ENCODE peak calls at places on chromosomes 3 and 15, in four cellular contexts. One of them, this sample, is unnamed.

GRCh38 chr3:187919535-187919934 is 174.3 kb upstream of the BCL6 start:
- DNase-seq in GM12878: peak
- DNase-seq in H1: no peak
- DNase-seq in HepG2: no peak
- DNase-seq in this sample: no peak

GRCh38 chr3:194300392-194300758 is 50.8 kb downstream of the CPN2 start:
- DNase-seq in GM12878: no peak
- DNase-seq in H1: peak
- DNase-seq in HepG2: peak
- DNase-seq in this sample: peak

GRCh38 chr3:97559398-97559797 is 205.2 kb upstream of the ARL6 start:
- DNase-seq in GM12878: no peak
- DNase-seq in H1: no peak
- DNase-seq in HepG2: no peak
- DNase-seq in this sample: no peak

GRCh38 chr3:141115752-141116541 is 64.8 kb downstream of the SPSB4 start:
- DNase-seq in GM12878: no peak
- DNase-seq in H1: no peak
- DNase-seq in HepG2: no peak
- DNase-seq in this sample: no peak

GRCh38 chr15:74179101-74179841 is 5.8 kb downstream of the ISLR start:
- DNase-seq in GM12878: no peak
- DNase-seq in H1: no peak
- DNase-seq in HepG2: no peak
- DNase-seq in this sample: no peak

GRCh38 chr3:142940000-142940399 is 23.5 kb downstream of the PAQR9 start:
- DNase-seq in GM12878: no peak
- DNase-seq in H1: no peak
- DNase-seq in HepG2: peak
- DNase-seq in this sample: no peak

GRCh38 chr3:58102976-58103447 is 94.8 kb downstream of the FLNB start:
- DNase-seq in GM12878: no peak
- DNase-seq in H1: no peak
- DNase-seq in HepG2: peak
- DNase-seq in this sample: no peak

GRCh38 chr3:188975612-188976314 is 196.0 kb upstream of the TPRG1 start:
- DNase-seq in GM12878: no peak
- DNase-seq in H1: no peak
- DNase-seq in HepG2: no peak
- DNase-seq in this sample: no peak

GRCh38 chr15:93467327-93467726 is 378.3 kb upstream of the RGMA start:
- DNase-seq in GM12878: no peak
- DNase-seq in H1: no peak
- DNase-seq in HepG2: no peak
- DNase-seq in this sample: no peak

GRCh38 chr15:41079717-41080116 is 36.4 kb downstream of the INO80 start:
- DNase-seq in GM12878: no peak
- DNase-seq in H1: no peak
- DNase-seq in HepG2: no peak
- DNase-seq in this sample: no peak

GRCh38 chr3:31613654-31614053 is 80.9 kb downstream of the STT3B start:
- DNase-seq in GM12878: no peak
- DNase-seq in H1: no peak
- DNase-seq in HepG2: no peak
- DNase-seq in this sample: no peak

GRCh38 chr15:52680041-52680391 is 828 bp upstream of the ATOSA start:
- DNase-seq in GM12878: no peak
- DNase-seq in H1: no peak
- DNase-seq in HepG2: no peak
- DNase-seq in this sample: no peak

GRCh38 chr15:84937144-84937543 is 44.5 kb upstream of the PDE8A start:
- DNase-seq in GM12878: no peak
- DNase-seq in H1: no peak
- DNase-seq in HepG2: no peak
- DNase-seq in this sample: no peak

GRCh38 chr3:50164984-50165383 is 9.9 kb downstream of the SEMA3F start:
- DNase-seq in GM12878: no peak
- DNase-seq in H1: no peak
- DNase-seq in HepG2: no peak
- DNase-seq in this sample: no peak

GRCh38 chr15:39270976-39271375 is 309.9 kb upstream of the THBS1 start:
- DNase-seq in GM12878: no peak
- DNase-seq in H1: no peak
- DNase-seq in HepG2: no peak
- DNase-seq in this sample: no peak

GRCh38 chr15:93862791-93863190 is 368.6 kb upstream of the MCTP2 start:
- DNase-seq in GM12878: no peak
- DNase-seq in H1: no peak
- DNase-seq in HepG2: no peak
- DNase-seq in this sample: no peak

GRCh38 chr3:8622873-8623725 is 21.5 kb downstream of the SSUH2 start:
- DNase-seq in GM12878: no peak
- DNase-seq in H1: peak
- DNase-seq in HepG2: peak
- DNase-seq in this sample: peak

GRCh38 chr3:125351814-125352456 is 23.2 kb downstream of the ZNF148 start:
- DNase-seq in GM12878: no peak
- DNase-seq in H1: no peak
- DNase-seq in HepG2: no peak
- DNase-seq in this sample: no peak

GRCh38 chr3:105429034-105429762 is 62.5 kb downstream of the ALCAM start:
- DNase-seq in GM12878: no peak
- DNase-seq in H1: no peak
- DNase-seq in HepG2: peak
- DNase-seq in this sample: no peak

GRCh38 chr3:141303481-141304223 is 64.7 kb upstream of the ZBTB38 start:
- DNase-seq in GM12878: peak
- DNase-seq in H1: no peak
- DNase-seq in HepG2: peak
- DNase-seq in this sample: peak

GRCh38 chr3:57689367-57690053 is 3.4 kb downstream of the DENND6A start:
- DNase-seq in GM12878: no peak
- DNase-seq in H1: no peak
- DNase-seq in HepG2: no peak
- DNase-seq in this sample: peak

GRCh38 chr3:93843981-93844380 is 129.7 kb downstream of the PROS1 start:
- DNase-seq in GM12878: no peak
- DNase-seq in H1: no peak
- DNase-seq in HepG2: no peak
- DNase-seq in this sample: peak

GRCh38 chr3:147113293-147114045 is 292.9 kb downstream of the ZIC4 start:
- DNase-seq in GM12878: no peak
- DNase-seq in H1: no peak
- DNase-seq in HepG2: no peak
- DNase-seq in this sample: no peak

GRCh38 chr3:52554026-52554755 is 17.8 kb downstream of the UQCC5 start:
- DNase-seq in GM12878: no peak
- DNase-seq in H1: no peak
- DNase-seq in HepG2: no peak
- DNase-seq in this sample: no peak

GRCh38 chr15:50798684-50799083 is 33.2 kb upstream of the SPPL2A start:
- DNase-seq in GM12878: no peak
- DNase-seq in H1: no peak
- DNase-seq in HepG2: no peak
- DNase-seq in this sample: no peak

GRCh38 chr15:51312132-51312531 is 26.3 kb downstream of the CYP19A1 start:
- DNase-seq in GM12878: no peak
- DNase-seq in H1: no peak
- DNase-seq in HepG2: peak
- DNase-seq in this sample: no peak

GRCh38 chr15:41861736-41862356 is 23.2 kb downstream of the PLA2G4B start:
- DNase-seq in GM12878: no peak
- DNase-seq in H1: no peak
- DNase-seq in HepG2: no peak
- DNase-seq in this sample: no peak

GRCh38 chr3:106685751-106686150 is 691.5 kb upstream of the CCDC54 start:
- DNase-seq in GM12878: no peak
- DNase-seq in H1: no peak
- DNase-seq in HepG2: no peak
- DNase-seq in this sample: no peak

GRCh38 chr15:100291106-100291505 is 50.7 kb downstream of the ADAMTS17 start:
- DNase-seq in GM12878: no peak
- DNase-seq in H1: no peak
- DNase-seq in HepG2: no peak
- DNase-seq in this sample: peak

GRCh38 chr3:150407051-150407817 is 864 bp upstream of the TSC22D2 start:
- DNase-seq in GM12878: no peak
- DNase-seq in H1: no peak
- DNase-seq in HepG2: no peak
- DNase-seq in this sample: no peak

GRCh38 chr15:68417051-68417450 is 14.9 kb downstream of the ITGA11 start:
- DNase-seq in GM12878: no peak
- DNase-seq in H1: no peak
- DNase-seq in HepG2: no peak
- DNase-seq in this sample: no peak

GRCh38 chr15:99895956-99896311 is 162.7 kb upstream of the LYSMD4 start:
- DNase-seq in GM12878: no peak
- DNase-seq in H1: no peak
- DNase-seq in HepG2: no peak
- DNase-seq in this sample: no peak

GRCh38 chr3:194458122-194458521 is 28.7 kb downstream of the ATP13A3 start:
- DNase-seq in GM12878: no peak
- DNase-seq in H1: no peak
- DNase-seq in HepG2: no peak
- DNase-seq in this sample: no peak

GRCh38 chr15:51781506-51781905 is 30.1 kb downstream of the TMOD2 start:
- DNase-seq in GM12878: no peak
- DNase-seq in H1: no peak
- DNase-seq in HepG2: no peak
- DNase-seq in this sample: no peak

GRCh38 chr3:8968375-8968882 is 5.2 kb upstream of the RAD18 start:
- DNase-seq in GM12878: no peak
- DNase-seq in H1: no peak
- DNase-seq in HepG2: no peak
- DNase-seq in this sample: no peak

GRCh38 chr15:101807345-101807945 is 4.1 kb downstream of the OR4F6 start:
- DNase-seq in GM12878: no peak
- DNase-seq in H1: no peak
- DNase-seq in HepG2: no peak
- DNase-seq in this sample: no peak
- TF ChIP-seq SUZ12 in GM12878: no peak
- TF ChIP-seq SUZ12 in H1: no peak
- TF ChIP-seq SUZ12 in HepG2: no peak
- TF ChIP-seq SUZ12 in this sample: no peak

GRCh38 chr3:158683216-158683975 is 10.9 kb upstream of the LXN start:
- DNase-seq in GM12878: no peak
- DNase-seq in H1: no peak
- DNase-seq in HepG2: no peak
- DNase-seq in this sample: no peak
- H3K9ac ChIP-seq in GM12878: no peak
- H3K9ac ChIP-seq in H1: no peak
- H3K9ac ChIP-seq in HepG2: no peak
- H3K9ac ChIP-seq in this sample: no peak

GRCh38 chr3:22729212-22729611 is 473.9 kb upstream of the UBE2E2 start:
- DNase-seq in GM12878: no peak
- DNase-seq in H1: no peak
- DNase-seq in HepG2: no peak
- DNase-seq in this sample: no peak

GRCh38 chr3:22728406-22728805 is 474.7 kb upstream of the UBE2E2 start:
- DNase-seq in GM12878: no peak
- DNase-seq in H1: no peak
- DNase-seq in HepG2: no peak
- DNase-seq in this sample: no peak

GRCh38 chr3:22731901-22732300 is 471.2 kb upstream of the UBE2E2 start:
- DNase-seq in GM12878: no peak
- DNase-seq in H1: no peak
- DNase-seq in HepG2: no peak
- DNase-seq in this sample: no peak

GRCh38 chr3:22730701-22731100 is 472.4 kb upstream of the UBE2E2 start:
- DNase-seq in GM12878: no peak
- DNase-seq in H1: no peak
- DNase-seq in HepG2: no peak
- DNase-seq in this sample: no peak

DNA sequence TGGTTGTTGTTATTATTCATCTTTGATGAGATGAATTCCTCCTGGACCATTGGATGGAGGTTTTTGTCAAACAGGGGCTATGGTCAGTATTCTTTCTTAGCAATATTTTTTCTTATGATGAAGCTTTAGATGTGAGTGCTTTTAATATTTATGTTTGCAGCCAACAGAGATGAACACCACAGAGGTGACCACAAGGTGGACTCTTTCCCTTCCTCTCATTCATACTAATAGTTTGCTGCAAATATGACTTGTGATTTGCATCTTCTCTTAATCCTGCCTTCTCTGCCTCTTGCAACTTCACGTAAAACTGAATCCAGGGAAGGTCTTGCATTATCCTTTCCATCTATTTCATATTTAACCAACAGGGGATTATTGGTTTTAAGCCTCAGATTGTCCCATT is 473.1 kb upstream of the UBE2E2 start:
- DNase-seq in GM12878: no peak
- DNase-seq in H1: no peak
- DNase-seq in HepG2: no peak
- DNase-seq in this sample: no peak
- TF ChIP-seq ZNF274 in GM12878: no peak
- TF ChIP-seq ZNF274 in H1: no peak
- TF ChIP-seq ZNF274 in HepG2: no peak
- TF ChIP-seq ZNF274 in this sample: no peak

GRCh38 chr3:170355738-170356595 is 1.5 kb upstream of the SKIL start:
- DNase-seq in GM12878: peak
- DNase-seq in H1: no peak
- DNase-seq in HepG2: no peak
- DNase-seq in this sample: no peak

GRCh38 chr3:170357920-170358854 is 672 bp downstream of the SKIL start:
- DNase-seq in GM12878: no peak
- DNase-seq in H1: no peak
- DNase-seq in HepG2: peak
- DNase-seq in this sample: no peak

GRCh38 chr3:170359178-170359704 is 1.7 kb downstream of the SKIL start:
- DNase-seq in GM12878: no peak
- DNase-seq in H1: no peak
- DNase-seq in HepG2: no peak
- DNase-seq in this sample: no peak

GRCh38 chr3:170357176-170357919 is at the start of gene SKIL:
- DNase-seq in GM12878: peak
- DNase-seq in H1: no peak
- DNase-seq in HepG2: peak
- DNase-seq in this sample: peak

DNA sequence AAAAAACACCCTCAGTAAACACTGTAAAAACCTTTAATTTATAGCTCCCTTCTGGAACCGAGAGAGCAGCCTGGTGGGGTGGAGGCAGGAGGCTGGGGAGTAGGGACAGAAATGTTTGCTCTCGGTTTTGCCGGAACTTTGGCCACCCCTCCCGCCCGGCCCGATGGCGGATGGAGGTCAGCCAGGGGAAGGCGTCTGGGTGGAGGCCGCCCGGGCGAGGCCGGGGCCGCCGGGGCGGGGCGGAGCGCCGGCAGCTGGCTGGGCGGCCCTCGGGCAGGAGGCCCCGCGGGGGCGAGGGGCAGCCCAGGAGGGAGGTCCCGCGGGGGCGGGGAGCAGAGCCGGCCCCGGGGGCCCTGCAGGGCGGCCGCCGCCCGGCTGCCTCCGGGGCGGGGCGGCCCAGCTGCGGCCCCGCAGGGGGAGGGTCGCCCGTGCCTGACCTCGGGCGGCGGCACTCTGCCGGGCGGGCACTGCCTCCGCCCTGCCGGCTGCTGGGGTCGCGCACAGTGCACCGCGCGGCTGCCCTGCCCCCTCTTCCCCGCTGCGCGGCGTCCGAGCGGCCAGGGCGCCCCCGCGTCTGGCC is 829 bp upstream of the SKIL start:
- DNase-seq in GM12878: no peak
- DNase-seq in H1: peak
- DNase-seq in HepG2: peak
- DNase-seq in this sample: peak
- TF ChIP-seq SUZ12 in GM12878: no peak
- TF ChIP-seq SUZ12 in H1: no peak
- TF ChIP-seq SUZ12 in HepG2: no peak
- TF ChIP-seq SUZ12 in this sample: no peak

This sample was measured in NT2/D1.